ENCODE peak calls at places on chromosomes 4 and X, in five cellular contexts. One of them, this sample, is unnamed.

GRCh38 chr4:173520921-173521473 is 9.0 kb downstream of the HAND2 start:
- DNase-seq in OCI-LY7: no peak
- DNase-seq in dorsolateral prefrontal cortex: no peak
- DNase-seq in uterus: no peak
- DNase-seq in fibroblast of lung: no peak
- DNase-seq in this sample: no peak

GRCh38 chrX:145821898-145822567 is 4.4 kb downstream of the SLITRK2 start:
- DNase-seq in OCI-LY7: no peak
- DNase-seq in dorsolateral prefrontal cortex: no peak
- DNase-seq in uterus: no peak
- DNase-seq in fibroblast of lung: no peak
- DNase-seq in this sample: no peak

GRCh38 chr4:17811078-17811603 is 362 bp downstream of the NCAPG start:
- DNase-seq in OCI-LY7: no peak
- DNase-seq in dorsolateral prefrontal cortex: no peak
- DNase-seq in uterus: no peak
- DNase-seq in fibroblast of lung: no peak
- DNase-seq in this sample: peak; percentile 46

GRCh38 chr4:101123231-101123630 is 224.1 kb downstream of the PPP3CA start:
- DNase-seq in OCI-LY7: no peak
- DNase-seq in dorsolateral prefrontal cortex: no peak
- DNase-seq in uterus: no peak
- DNase-seq in fibroblast of lung: no peak
- DNase-seq in this sample: no peak

GRCh38 chr4:7830747-7831146 is 108.9 kb downstream of the AFAP1 start:
- DNase-seq in OCI-LY7: no peak
- DNase-seq in dorsolateral prefrontal cortex: no peak
- DNase-seq in uterus: no peak
- DNase-seq in fibroblast of lung: no peak
- DNase-seq in this sample: no peak

GRCh38 chrX:92260102-92260501 is 480.9 kb downstream of the PCDH11X start:
- DNase-seq in OCI-LY7: no peak
- DNase-seq in dorsolateral prefrontal cortex: no peak
- DNase-seq in uterus: no peak
- DNase-seq in fibroblast of lung: no peak
- DNase-seq in this sample: no peak

GRCh38 chr4:71396382-71396781 is 57.6 kb downstream of the SLC4A4 start:
- DNase-seq in OCI-LY7: no peak
- DNase-seq in dorsolateral prefrontal cortex: no peak
- DNase-seq in uterus: no peak
- DNase-seq in fibroblast of lung: peak; percentile 35
- DNase-seq in this sample: no peak

GRCh38 chrX:7996414-7996813 is 69.2 kb upstream of the PNPLA4 start:
- DNase-seq in OCI-LY7: peak; percentile 34
- DNase-seq in dorsolateral prefrontal cortex: no peak
- DNase-seq in uterus: no peak
- DNase-seq in fibroblast of lung: peak; percentile 55
- DNase-seq in this sample: peak; percentile 23

GRCh38 chrX:75154871-75155270 is 1.2 kb downstream of the ABCB7 start:
- DNase-seq in OCI-LY7: no peak
- DNase-seq in dorsolateral prefrontal cortex: no peak
- DNase-seq in uterus: no peak
- DNase-seq in fibroblast of lung: no peak
- DNase-seq in this sample: no peak

GRCh38 chrX:10574663-10575062 is 45.7 kb downstream of the MID1 start:
- DNase-seq in OCI-LY7: no peak
- DNase-seq in dorsolateral prefrontal cortex: no peak
- DNase-seq in uterus: no peak
- DNase-seq in fibroblast of lung: peak; percentile 38
- DNase-seq in this sample: no peak

GRCh38 chr4:4386296-4386735 is 586 bp upstream of the NSG1 start:
- DNase-seq in OCI-LY7: peak; percentile 66
- DNase-seq in dorsolateral prefrontal cortex: no peak
- DNase-seq in uterus: no peak
- DNase-seq in fibroblast of lung: no peak
- DNase-seq in this sample: peak; percentile 75

GRCh38 chrX:17226736-17227135 is 148.3 kb upstream of the NHS start:
- DNase-seq in OCI-LY7: no peak
- DNase-seq in dorsolateral prefrontal cortex: no peak
- DNase-seq in uterus: no peak
- DNase-seq in fibroblast of lung: no peak
- DNase-seq in this sample: no peak

GRCh38 chr4:76622717-76623116 is 187.7 kb downstream of the SHROOM3 start:
- DNase-seq in OCI-LY7: no peak
- DNase-seq in dorsolateral prefrontal cortex: no peak
- DNase-seq in uterus: no peak
- DNase-seq in fibroblast of lung: no peak
- DNase-seq in this sample: no peak

GRCh38 chr4:76623217-76624060 is 188.4 kb downstream of the SHROOM3 start:
- DNase-seq in OCI-LY7: no peak
- DNase-seq in dorsolateral prefrontal cortex: no peak
- DNase-seq in uterus: no peak
- DNase-seq in fibroblast of lung: no peak
- DNase-seq in this sample: no peak

GRCh38 chr4:76625316-76625715 is 190.3 kb downstream of the SHROOM3 start:
- DNase-seq in OCI-LY7: no peak
- DNase-seq in dorsolateral prefrontal cortex: no peak
- DNase-seq in uterus: no peak
- DNase-seq in fibroblast of lung: no peak
- DNase-seq in this sample: no peak

GRCh38 chr4:76622126-76622525 is 187.1 kb downstream of the SHROOM3 start:
- DNase-seq in OCI-LY7: no peak
- DNase-seq in dorsolateral prefrontal cortex: no peak
- DNase-seq in uterus: no peak
- DNase-seq in fibroblast of lung: no peak
- DNase-seq in this sample: no peak

GRCh38 chr4:76624271-76624681 is 189.2 kb downstream of the SHROOM3 start:
- DNase-seq in OCI-LY7: no peak
- DNase-seq in dorsolateral prefrontal cortex: no peak
- DNase-seq in uterus: peak; percentile 59
- DNase-seq in fibroblast of lung: peak; percentile 91
- DNase-seq in this sample: no peak
- H3K4me3 ChIP-seq in OCI-LY7: no peak overlapping the region
- H3K4me3 ChIP-seq in dorsolateral prefrontal cortex: no peak overlapping the region
- H3K4me3 ChIP-seq in uterus: no peak overlapping the region
- H3K4me3 ChIP-seq in fibroblast of lung: no peak overlapping the region
- H3K4me3 ChIP-seq in this sample: no peak overlapping the region

DNA sequence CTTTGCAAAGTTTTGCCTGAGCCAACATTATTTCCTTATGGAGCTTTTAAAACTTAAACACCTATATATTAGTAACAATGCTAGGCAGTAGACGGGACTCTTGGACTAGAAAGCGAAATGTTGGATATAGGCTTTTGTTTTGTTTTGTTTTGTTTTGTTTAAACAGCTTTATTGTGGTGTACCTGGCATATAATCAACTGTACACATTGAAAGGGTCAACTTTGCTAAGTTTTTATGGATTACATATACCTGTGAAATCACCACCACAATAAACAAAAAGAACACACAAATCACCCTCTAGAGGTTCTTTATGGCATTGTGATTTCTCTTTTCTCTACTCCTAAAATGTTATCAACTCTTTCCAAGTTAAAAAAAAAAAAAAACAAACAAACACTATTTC is 184.9 kb upstream of the LNX1 start:
- DNase-seq in OCI-LY7: no peak
- DNase-seq in dorsolateral prefrontal cortex: no peak
- DNase-seq in uterus: no peak
- DNase-seq in fibroblast of lung: no peak
- DNase-seq in this sample: no peak
- H3K4me3 ChIP-seq in OCI-LY7: no peak overlapping the region
- H3K4me3 ChIP-seq in dorsolateral prefrontal cortex: no peak overlapping the region
- H3K4me3 ChIP-seq in uterus: no peak overlapping the region
- H3K4me3 ChIP-seq in fibroblast of lung: no peak overlapping the region
- H3K4me3 ChIP-seq in this sample: no peak overlapping the region

GRCh38 chrX:19638968-19639539 is 123.7 kb upstream of the MAP3K15 start:
- DNase-seq in OCI-LY7: no peak
- DNase-seq in dorsolateral prefrontal cortex: no peak
- DNase-seq in uterus: no peak
- DNase-seq in fibroblast of lung: no peak
- DNase-seq in this sample: no peak

GRCh38 chrX:19642517-19643109 is 127.3 kb upstream of the MAP3K15 start:
- DNase-seq in OCI-LY7: no peak
- DNase-seq in dorsolateral prefrontal cortex: no peak
- DNase-seq in uterus: no peak
- DNase-seq in fibroblast of lung: no peak
- DNase-seq in this sample: no peak

GRCh38 chrX:19640693-19641374 is 125.5 kb upstream of the MAP3K15 start:
- DNase-seq in OCI-LY7: no peak
- DNase-seq in dorsolateral prefrontal cortex: no peak
- DNase-seq in uterus: no peak
- DNase-seq in fibroblast of lung: no peak
- DNase-seq in this sample: no peak

GRCh38 chrX:19636989-19637388 is 121.7 kb upstream of the MAP3K15 start:
- DNase-seq in OCI-LY7: no peak
- DNase-seq in dorsolateral prefrontal cortex: no peak
- DNase-seq in uterus: no peak
- DNase-seq in fibroblast of lung: no peak
- DNase-seq in this sample: no peak

DNA sequence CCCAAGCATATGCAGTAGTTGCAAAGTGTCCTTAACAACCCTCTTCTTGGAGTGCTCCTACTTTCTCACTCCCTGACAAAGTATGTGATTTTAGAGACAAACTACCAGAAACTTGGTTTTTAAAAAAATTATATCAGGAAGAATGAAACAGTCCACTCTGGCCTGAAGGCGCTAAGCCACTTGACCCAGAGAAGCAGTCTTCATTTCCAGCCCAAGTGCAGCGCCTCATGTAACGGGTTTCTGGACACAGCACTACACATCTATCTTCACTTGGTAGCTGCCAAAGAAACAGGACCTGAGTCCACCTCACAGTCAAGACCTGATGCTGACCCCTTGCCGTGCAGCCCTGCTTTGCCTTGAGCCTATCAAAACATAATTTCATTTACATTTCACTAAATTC is 124.8 kb upstream of the MAP3K15 start:
- DNase-seq in OCI-LY7: no peak
- DNase-seq in dorsolateral prefrontal cortex: no peak
- DNase-seq in uterus: no peak
- DNase-seq in fibroblast of lung: no peak
- DNase-seq in this sample: no peak
- H3K4me3 ChIP-seq in OCI-LY7: no peak overlapping the region
- H3K4me3 ChIP-seq in dorsolateral prefrontal cortex: no peak overlapping the region
- H3K4me3 ChIP-seq in uterus: no peak overlapping the region
- H3K4me3 ChIP-seq in fibroblast of lung: no peak overlapping the region
- H3K4me3 ChIP-seq in this sample: no peak overlapping the region

DNA sequence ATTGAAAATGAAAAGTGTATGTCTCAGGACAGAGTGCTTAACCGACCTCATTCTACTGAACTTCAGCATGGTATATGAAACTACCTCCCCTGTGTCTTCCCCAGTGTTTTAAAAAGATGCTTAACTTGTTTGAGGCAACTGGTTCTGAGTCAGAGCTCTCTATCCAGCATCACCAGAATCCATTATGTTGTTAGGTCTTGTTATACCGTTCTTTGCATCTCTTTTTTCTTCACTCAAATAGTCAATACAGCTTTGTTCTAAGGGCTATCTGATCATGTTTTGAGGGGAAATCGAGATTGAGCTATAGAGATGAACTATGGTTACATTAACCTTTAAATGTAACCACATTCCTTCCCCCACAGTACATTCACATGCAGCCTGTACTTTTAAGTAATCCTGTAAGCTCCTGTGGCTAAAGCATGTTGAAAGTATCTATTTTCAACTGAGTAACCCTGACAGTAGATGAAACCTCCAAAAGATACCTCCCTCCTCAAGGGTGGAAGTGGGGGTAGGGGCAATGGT is 514.4 kb downstream of the RPA4 start:
- DNase-seq in OCI-LY7: no peak
- DNase-seq in dorsolateral prefrontal cortex: no peak
- DNase-seq in uterus: no peak
- DNase-seq in fibroblast of lung: no peak
- DNase-seq in this sample: no peak
- H3K4me3 ChIP-seq in OCI-LY7: no peak overlapping the region
- H3K4me3 ChIP-seq in dorsolateral prefrontal cortex: no peak overlapping the region
- H3K4me3 ChIP-seq in uterus: no peak overlapping the region
- H3K4me3 ChIP-seq in fibroblast of lung: no peak overlapping the region
- H3K4me3 ChIP-seq in this sample: no peak overlapping the region

DNA sequence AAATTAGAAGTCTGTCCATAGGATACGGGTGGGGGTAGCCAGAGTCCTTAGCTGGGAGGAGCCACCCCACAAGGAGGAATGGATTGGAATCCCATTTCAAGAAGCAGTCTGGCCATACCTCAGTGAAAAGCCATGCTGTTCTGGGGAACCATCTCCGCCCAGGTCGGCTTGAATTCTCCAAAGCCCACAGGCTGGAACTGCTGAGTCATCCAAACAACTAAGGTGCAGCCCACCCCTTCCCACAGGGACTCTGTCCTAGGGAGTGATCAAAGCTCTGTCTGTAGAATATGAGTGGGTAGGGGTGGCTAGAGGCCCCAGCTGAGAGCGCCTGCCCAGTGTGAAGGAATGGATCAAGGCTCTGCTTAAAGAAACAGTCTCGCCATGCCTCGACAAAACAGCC is 38.8 kb downstream of the ZXDA start:
- DNase-seq in OCI-LY7: no peak
- DNase-seq in dorsolateral prefrontal cortex: no peak
- DNase-seq in uterus: no peak
- DNase-seq in fibroblast of lung: no peak
- DNase-seq in this sample: no peak
- H3K4me3 ChIP-seq in OCI-LY7: no peak overlapping the region
- H3K4me3 ChIP-seq in dorsolateral prefrontal cortex: no peak overlapping the region
- H3K4me3 ChIP-seq in uterus: no peak overlapping the region
- H3K4me3 ChIP-seq in fibroblast of lung: no peak overlapping the region
- H3K4me3 ChIP-seq in this sample: no peak overlapping the region

DNA sequence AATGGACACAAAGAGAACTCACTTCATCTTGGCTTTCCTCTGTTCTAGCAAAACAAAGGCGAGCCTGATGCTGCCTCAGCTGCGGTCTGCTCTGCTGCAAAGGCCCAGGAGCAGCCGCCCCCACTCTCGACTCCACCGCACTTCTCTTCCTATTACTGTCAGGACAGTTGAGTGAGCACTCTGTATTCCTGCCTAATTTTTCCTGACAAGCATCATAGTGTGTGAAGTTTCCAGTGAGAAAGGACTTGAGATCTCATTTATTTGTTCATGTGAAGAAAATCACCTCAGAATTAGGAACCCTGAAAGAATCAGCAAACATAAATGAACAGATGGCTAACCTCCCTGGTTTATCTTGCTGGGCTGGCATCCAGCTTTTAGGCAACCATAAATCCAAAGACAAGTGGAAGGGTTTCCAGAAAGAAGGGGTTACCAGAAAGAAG is 15.6 kb downstream of the SCARB2 start:
- DNase-seq in OCI-LY7: no peak
- DNase-seq in dorsolateral prefrontal cortex: peak; percentile 89
- DNase-seq in uterus: peak; percentile 68
- DNase-seq in fibroblast of lung: peak; percentile 79
- DNase-seq in this sample: no peak
- H3K4me3 ChIP-seq in OCI-LY7: no peak overlapping the region
- H3K4me3 ChIP-seq in dorsolateral prefrontal cortex: peak overlapping the region; percentile 25
- H3K4me3 ChIP-seq in uterus: no peak overlapping the region
- H3K4me3 ChIP-seq in fibroblast of lung: peak overlapping the region; percentile 33
- H3K4me3 ChIP-seq in this sample: no peak overlapping the region

GRCh38 chr4:10461091-10461849 is 4.0 kb upstream of the ZNF518B start:
- DNase-seq in OCI-LY7: peak; percentile 70
- DNase-seq in dorsolateral prefrontal cortex: no peak
- DNase-seq in uterus: peak; percentile 39
- DNase-seq in fibroblast of lung: peak; percentile 55
- DNase-seq in this sample: no peak
- H3K4me3 ChIP-seq in OCI-LY7: peak overlapping the region; percentile 38
- H3K4me3 ChIP-seq in dorsolateral prefrontal cortex: peak overlapping the region; percentile 42
- H3K4me3 ChIP-seq in uterus: peak overlapping the region; percentile 22
- H3K4me3 ChIP-seq in fibroblast of lung: peak overlapping the region; percentile 41
- H3K4me3 ChIP-seq in this sample: no peak overlapping the region